ENCODE peak calls at places on chromosomes 12 and 14, in nine cellular contexts. One of them, this sample, is unnamed.

GRCh38 chr12:87597114-87597513 is 432.1 kb downstream of the C12orf50 start:
- DNase-seq in OCI-LY7: no peak
- DNase-seq in WERI-Rb-1: no peak
- DNase-seq in tibial nerve: no peak
- DNase-seq in heart left ventricle: no peak
- DNase-seq in vagina: no peak
- DNase-seq in psoas muscle: no peak
- DNase-seq in effector memory CD4-positive, alpha-beta T cell: no peak
- DNase-seq in K562: no peak
- DNase-seq in this sample: no peak

GRCh38 chr12:42846782-42847181 is 257.2 kb upstream of the PRICKLE1 start:
- DNase-seq in OCI-LY7: no peak
- DNase-seq in WERI-Rb-1: no peak
- DNase-seq in tibial nerve: no peak
- DNase-seq in heart left ventricle: no peak
- DNase-seq in vagina: no peak
- DNase-seq in psoas muscle: no peak
- DNase-seq in effector memory CD4-positive, alpha-beta T cell: no peak
- DNase-seq in K562: no peak
- DNase-seq in this sample: no peak

GRCh38 chr12:6430124-6430989 is 14.4 kb upstream of the CD27 start:
- DNase-seq in OCI-LY7: peak; percentile 41
- DNase-seq in WERI-Rb-1: no peak
- DNase-seq in tibial nerve: peak; percentile 84
- DNase-seq in heart left ventricle: peak; percentile 80
- DNase-seq in vagina: peak; percentile 98
- DNase-seq in psoas muscle: peak; percentile 83
- DNase-seq in effector memory CD4-positive, alpha-beta T cell: no peak
- DNase-seq in K562: peak; percentile 76
- DNase-seq in this sample: no peak

GRCh38 chr12:69052613-69053408 is 119.8 kb upstream of the CPM start:
- DNase-seq in OCI-LY7: no peak
- DNase-seq in WERI-Rb-1: no peak
- DNase-seq in tibial nerve: no peak
- DNase-seq in heart left ventricle: no peak
- DNase-seq in vagina: no peak
- DNase-seq in psoas muscle: no peak
- DNase-seq in effector memory CD4-positive, alpha-beta T cell: no peak
- DNase-seq in K562: no peak
- DNase-seq in this sample: no peak

GRCh38 chr14:54646576-54647130 is 79.7 kb downstream of the SAMD4A start:
- DNase-seq in OCI-LY7: no peak
- DNase-seq in WERI-Rb-1: no peak
- DNase-seq in tibial nerve: no peak
- DNase-seq in heart left ventricle: no peak
- DNase-seq in vagina: no peak
- DNase-seq in psoas muscle: no peak
- DNase-seq in effector memory CD4-positive, alpha-beta T cell: no peak
- DNase-seq in K562: no peak
- DNase-seq in this sample: no peak

GRCh38 chr14:56794088-56794556 is 16.2 kb downstream of the OTX2 start:
- DNase-seq in OCI-LY7: no peak
- DNase-seq in WERI-Rb-1: peak; percentile 88
- DNase-seq in tibial nerve: no peak
- DNase-seq in heart left ventricle: no peak
- DNase-seq in vagina: no peak
- DNase-seq in psoas muscle: no peak
- DNase-seq in effector memory CD4-positive, alpha-beta T cell: no peak
- DNase-seq in K562: no peak
- DNase-seq in this sample: no peak

GRCh38 chr14:37452323-37452722 is 142.7 kb downstream of the FOXA1 start:
- DNase-seq in OCI-LY7: no peak
- DNase-seq in WERI-Rb-1: no peak
- DNase-seq in tibial nerve: no peak
- DNase-seq in heart left ventricle: no peak
- DNase-seq in vagina: no peak
- DNase-seq in psoas muscle: no peak
- DNase-seq in effector memory CD4-positive, alpha-beta T cell: no peak
- DNase-seq in K562: no peak
- DNase-seq in this sample: no peak

GRCh38 chr14:77007975-77008421 is 20.5 kb downstream of the IRF2BPL start:
- DNase-seq in OCI-LY7: no peak
- DNase-seq in WERI-Rb-1: peak; percentile 87
- DNase-seq in tibial nerve: no peak
- DNase-seq in heart left ventricle: peak; percentile 83
- DNase-seq in vagina: no peak
- DNase-seq in psoas muscle: peak; percentile 87
- DNase-seq in effector memory CD4-positive, alpha-beta T cell: no peak
- DNase-seq in K562: no peak
- DNase-seq in this sample: no peak

GRCh38 chr14:59407246-59407615 is 57.9 kb downstream of the GPR135 start:
- DNase-seq in OCI-LY7: no peak
- DNase-seq in WERI-Rb-1: no peak
- DNase-seq in tibial nerve: no peak
- DNase-seq in heart left ventricle: no peak
- DNase-seq in vagina: no peak
- DNase-seq in psoas muscle: no peak
- DNase-seq in effector memory CD4-positive, alpha-beta T cell: no peak
- DNase-seq in K562: no peak
- DNase-seq in this sample: no peak

GRCh38 chr14:79016828-79017505 is 846.8 kb downstream of the NRXN3 start:
- DNase-seq in OCI-LY7: no peak
- DNase-seq in WERI-Rb-1: no peak
- DNase-seq in tibial nerve: no peak
- DNase-seq in heart left ventricle: no peak
- DNase-seq in vagina: no peak
- DNase-seq in psoas muscle: no peak
- DNase-seq in effector memory CD4-positive, alpha-beta T cell: no peak
- DNase-seq in K562: no peak
- DNase-seq in this sample: no peak

GRCh38 chr14:90758959-90759358 is 57.3 kb downstream of the TTC7B start:
- DNase-seq in OCI-LY7: peak; percentile 4
- DNase-seq in WERI-Rb-1: no peak
- DNase-seq in tibial nerve: peak; percentile 43
- DNase-seq in heart left ventricle: peak; percentile 83
- DNase-seq in vagina: peak; percentile 84
- DNase-seq in psoas muscle: peak; percentile 79
- DNase-seq in effector memory CD4-positive, alpha-beta T cell: no peak
- DNase-seq in K562: no peak
- DNase-seq in this sample: no peak

GRCh38 chr14:98819867-98820206 is 452.2 kb downstream of the BCL11B start:
- DNase-seq in OCI-LY7: peak; percentile 7
- DNase-seq in WERI-Rb-1: no peak
- DNase-seq in tibial nerve: no peak
- DNase-seq in heart left ventricle: no peak
- DNase-seq in vagina: no peak
- DNase-seq in psoas muscle: no peak
- DNase-seq in effector memory CD4-positive, alpha-beta T cell: no peak
- DNase-seq in K562: no peak
- DNase-seq in this sample: no peak

GRCh38 chr12:126248871-126249403 is 1183.7 kb downstream of the AACS start:
- DNase-seq in OCI-LY7: no peak
- DNase-seq in WERI-Rb-1: no peak
- DNase-seq in tibial nerve: no peak
- DNase-seq in heart left ventricle: no peak
- DNase-seq in vagina: no peak
- DNase-seq in psoas muscle: no peak
- DNase-seq in effector memory CD4-positive, alpha-beta T cell: no peak
- DNase-seq in K562: no peak
- DNase-seq in this sample: no peak

GRCh38 chr14:102927878-102928411 is 5.5 kb downstream of the AMN start:
- DNase-seq in OCI-LY7: no peak
- DNase-seq in WERI-Rb-1: no peak
- DNase-seq in tibial nerve: no peak
- DNase-seq in heart left ventricle: no peak
- DNase-seq in vagina: no peak
- DNase-seq in psoas muscle: no peak
- DNase-seq in effector memory CD4-positive, alpha-beta T cell: no peak
- DNase-seq in K562: no peak
- DNase-seq in this sample: no peak

GRCh38 chr12:86137936-86138335 is 118.3 kb downstream of the MGAT4C start:
- DNase-seq in OCI-LY7: no peak
- DNase-seq in WERI-Rb-1: no peak
- DNase-seq in tibial nerve: no peak
- DNase-seq in heart left ventricle: no peak
- DNase-seq in vagina: no peak
- DNase-seq in psoas muscle: no peak
- DNase-seq in effector memory CD4-positive, alpha-beta T cell: no peak
- DNase-seq in K562: no peak
- DNase-seq in this sample: no peak

GRCh38 chr12:40946612-40947194 is 241.4 kb upstream of the PDZRN4 start:
- DNase-seq in OCI-LY7: peak; percentile 27
- DNase-seq in WERI-Rb-1: no peak
- DNase-seq in tibial nerve: no peak
- DNase-seq in heart left ventricle: no peak
- DNase-seq in vagina: no peak
- DNase-seq in psoas muscle: no peak
- DNase-seq in effector memory CD4-positive, alpha-beta T cell: no peak
- DNase-seq in K562: peak; percentile 31
- DNase-seq in this sample: no peak

GRCh38 chr12:95205685-95206084 is 11.6 kb downstream of the FGD6 start:
- DNase-seq in OCI-LY7: no peak
- DNase-seq in WERI-Rb-1: no peak
- DNase-seq in tibial nerve: no peak
- DNase-seq in heart left ventricle: peak; percentile 33
- DNase-seq in vagina: peak; percentile 83
- DNase-seq in psoas muscle: no peak
- DNase-seq in effector memory CD4-positive, alpha-beta T cell: no peak
- DNase-seq in K562: no peak
- DNase-seq in this sample: no peak

GRCh38 chr12:3273409-3273853 is 196.3 kb downstream of the TSPAN9 start:
- DNase-seq in OCI-LY7: no peak
- DNase-seq in WERI-Rb-1: no peak
- DNase-seq in tibial nerve: no peak
- DNase-seq in heart left ventricle: peak; percentile 51
- DNase-seq in vagina: no peak
- DNase-seq in psoas muscle: no peak
- DNase-seq in effector memory CD4-positive, alpha-beta T cell: no peak
- DNase-seq in K562: no peak
- DNase-seq in this sample: no peak

GRCh38 chr12:202081-202731 is 11.8 kb downstream of the SLC6A12 start:
- DNase-seq in OCI-LY7: no peak
- DNase-seq in WERI-Rb-1: no peak
- DNase-seq in tibial nerve: no peak
- DNase-seq in heart left ventricle: no peak
- DNase-seq in vagina: no peak
- DNase-seq in psoas muscle: peak; percentile 69
- DNase-seq in effector memory CD4-positive, alpha-beta T cell: no peak
- DNase-seq in K562: no peak
- DNase-seq in this sample: no peak

GRCh38 chr12:56749853-56750252 is 2.3 kb downstream of the PRIM1 start:
- DNase-seq in OCI-LY7: peak; percentile 28
- DNase-seq in WERI-Rb-1: no peak
- DNase-seq in tibial nerve: no peak
- DNase-seq in heart left ventricle: no peak
- DNase-seq in vagina: no peak
- DNase-seq in psoas muscle: no peak
- DNase-seq in effector memory CD4-positive, alpha-beta T cell: no peak
- DNase-seq in K562: no peak
- DNase-seq in this sample: no peak
- H3K36me3 ChIP-seq in OCI-LY7: peaks cover 39% of the 10 kb centered on the region
- H3K36me3 ChIP-seq in WERI-Rb-1: peaks cover 56% of the 10 kb centered on the region
- H3K36me3 ChIP-seq in tibial nerve: peaks cover 10% of the 10 kb centered on the region
- H3K36me3 ChIP-seq in heart left ventricle: peaks cover 24% of the 10 kb centered on the region
- H3K36me3 ChIP-seq in vagina: no peaks in the 10 kb centered on the region
- H3K36me3 ChIP-seq in psoas muscle: no peaks in the 10 kb centered on the region
- H3K36me3 ChIP-seq in effector memory CD4-positive, alpha-beta T cell: peaks cover 9% of the 10 kb centered on the region
- H3K36me3 ChIP-seq in K562: peaks cover 52% of the 10 kb centered on the region
- H3K36me3 ChIP-seq in this sample: peaks cover 30% of the 10 kb centered on the region

DNA sequence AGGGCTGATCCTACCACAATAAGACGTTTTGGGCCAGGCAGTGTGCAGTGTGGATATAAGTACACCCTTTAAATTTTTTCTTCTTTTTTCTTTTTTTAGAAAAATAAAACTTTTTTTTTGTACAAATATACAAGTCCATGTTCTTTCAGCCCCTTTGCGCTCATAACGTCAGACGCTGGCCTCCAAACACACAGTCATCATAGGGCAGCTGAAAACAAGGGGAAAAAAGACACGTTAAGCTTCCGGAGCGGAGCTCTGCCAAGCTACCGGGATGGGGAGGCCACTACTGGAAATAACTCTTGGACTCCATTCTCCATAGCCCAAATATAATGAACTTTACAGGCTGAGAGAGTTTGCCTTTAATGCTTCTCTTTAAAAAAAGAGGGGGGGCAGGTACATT is 2.7 kb downstream of the NFKBIA start:
- DNase-seq in OCI-LY7: no peak
- DNase-seq in WERI-Rb-1: no peak
- DNase-seq in tibial nerve: no peak
- DNase-seq in heart left ventricle: no peak
- DNase-seq in vagina: no peak
- DNase-seq in psoas muscle: peak; percentile 56
- DNase-seq in effector memory CD4-positive, alpha-beta T cell: peak; percentile 15
- DNase-seq in K562: no peak
- DNase-seq in this sample: no peak
- H3K4me3 ChIP-seq in OCI-LY7: no peak overlapping the region
- H3K4me3 ChIP-seq in WERI-Rb-1: no peak overlapping the region
- H3K4me3 ChIP-seq in tibial nerve: peak overlapping the region; percentile 97
- H3K4me3 ChIP-seq in heart left ventricle: peak overlapping the region; percentile 74
- H3K4me3 ChIP-seq in vagina: peak overlapping the region; percentile 92
- H3K4me3 ChIP-seq in psoas muscle: peak overlapping the region; percentile 98
- H3K4me3 ChIP-seq in effector memory CD4-positive, alpha-beta T cell: peak overlapping the region; percentile 81
- H3K4me3 ChIP-seq in K562: peak overlapping the region; percentile 6
- H3K4me3 ChIP-seq in this sample: peak overlapping the region; percentile 71

DNA sequence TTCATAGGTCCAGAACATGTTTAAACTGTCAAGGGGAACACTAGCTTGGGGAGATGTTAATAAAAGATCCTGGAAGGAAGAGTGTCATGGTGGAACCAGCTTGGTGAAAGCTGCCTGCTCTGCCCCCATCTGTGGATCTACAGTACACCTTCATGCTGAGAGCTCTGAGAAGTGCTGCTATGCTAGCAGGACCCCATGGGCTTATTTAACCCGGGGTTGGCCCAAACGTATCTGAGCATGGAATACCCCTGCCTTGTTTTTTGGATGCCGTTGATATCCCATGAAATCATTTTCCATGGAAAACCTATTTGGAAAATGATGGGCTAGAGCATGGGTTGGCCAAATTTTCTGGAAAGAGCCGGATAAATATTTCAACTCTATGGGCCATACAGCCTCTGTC is 14.2 kb downstream of the UBE3B start:
- DNase-seq in OCI-LY7: no peak
- DNase-seq in WERI-Rb-1: no peak
- DNase-seq in tibial nerve: no peak
- DNase-seq in heart left ventricle: no peak
- DNase-seq in vagina: no peak
- DNase-seq in psoas muscle: no peak
- DNase-seq in effector memory CD4-positive, alpha-beta T cell: no peak
- DNase-seq in K562: no peak
- DNase-seq in this sample: no peak
- H3K36me3 ChIP-seq in OCI-LY7: peaks cover 70% of the 10 kb centered on the region
- H3K36me3 ChIP-seq in WERI-Rb-1: peaks cover 53% of the 10 kb centered on the region
- H3K36me3 ChIP-seq in tibial nerve: peaks cover 33% of the 10 kb centered on the region
- H3K36me3 ChIP-seq in heart left ventricle: peaks cover 100% of the 10 kb centered on the region
- H3K36me3 ChIP-seq in vagina: peaks cover 80% of the 10 kb centered on the region
- H3K36me3 ChIP-seq in psoas muscle: peaks cover 21% of the 10 kb centered on the region
- H3K36me3 ChIP-seq in effector memory CD4-positive, alpha-beta T cell: peaks cover 67% of the 10 kb centered on the region
- H3K36me3 ChIP-seq in K562: peaks cover 67% of the 10 kb centered on the region
- H3K36me3 ChIP-seq in this sample: peaks cover 18% of the 10 kb centered on the region

DNA sequence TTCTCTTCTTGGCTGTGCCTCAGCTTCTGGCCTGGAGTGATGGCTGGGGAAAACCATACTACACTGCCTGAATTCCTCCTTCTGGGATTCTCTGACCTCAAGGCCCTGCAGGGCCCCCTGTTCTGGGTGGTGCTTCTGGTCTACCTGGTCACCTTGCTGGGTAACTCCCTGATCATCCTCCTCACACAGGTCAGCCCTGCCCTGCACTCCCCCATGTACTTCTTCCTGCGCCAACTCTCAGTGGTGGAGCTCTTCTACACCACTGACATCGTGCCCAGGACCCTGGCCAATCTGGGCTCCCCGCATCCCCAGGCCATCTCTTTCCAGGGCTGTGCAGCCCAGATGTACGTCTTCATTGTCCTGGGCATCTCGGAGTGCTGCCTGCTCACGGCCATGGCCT is at the start of gene OR10P1:
- DNase-seq in OCI-LY7: no peak
- DNase-seq in WERI-Rb-1: no peak
- DNase-seq in tibial nerve: no peak
- DNase-seq in heart left ventricle: no peak
- DNase-seq in vagina: no peak
- DNase-seq in psoas muscle: no peak
- DNase-seq in effector memory CD4-positive, alpha-beta T cell: no peak
- DNase-seq in K562: no peak
- DNase-seq in this sample: no peak
- H3K4me3 ChIP-seq in OCI-LY7: no peak within 1 kb of the TSS
- H3K4me3 ChIP-seq in WERI-Rb-1: no peak within 1 kb of the TSS
- H3K4me3 ChIP-seq in tibial nerve: no peak within 1 kb of the TSS
- H3K4me3 ChIP-seq in heart left ventricle: no peak within 1 kb of the TSS
- H3K4me3 ChIP-seq in vagina: no peak within 1 kb of the TSS
- H3K4me3 ChIP-seq in psoas muscle: no peak within 1 kb of the TSS
- H3K4me3 ChIP-seq in effector memory CD4-positive, alpha-beta T cell: no peak within 1 kb of the TSS
- H3K4me3 ChIP-seq in K562: no peak within 1 kb of the TSS
- H3K4me3 ChIP-seq in this sample: no peak within 1 kb of the TSS